ENCODE peak calls at places on chromosomes 2 and 18, in seven cellular contexts. Y, I, O, P, W, E and A are unnamed samples.

GRCh38 chr2:147033046-147033445 is 811.8 kb upstream of the ACVR2A start:
- DNase-seq in I (no peak), O (no peak), W (no peak), P (no peak), Y (no peak), E (peak), A (peak)

GRCh38 chr18:34222396-34223163 is 2.1 kb downstream of the NOL4 start:
- DNase-seq in I (no peak), O (peak), E (peak), P (no peak), Y (peak), W (peak), A (peak)

GRCh38 chr2:127652786-127653357 is 6.9 kb downstream of the GPR17 start:
- DNase-seq in Y (no peak), W (no peak), O (no peak), P (no peak), E (no peak), I (no peak), A (no peak)

GRCh38 chr2:224151680-224152310 is 112.7 kb upstream of the SERPINE2 start:
- DNase-seq in P (no peak), E (no peak), O (no peak), Y (no peak), W (no peak), I (no peak), A (no peak)

GRCh38 chr2:46145017-46145416 is 152.2 kb upstream of the EPAS1 start:
- DNase-seq in W (no peak), I (no peak), E (no peak), P (no peak), O (no peak), Y (no peak), A (no peak)

GRCh38 chr2:121019756-121020155 is 265.2 kb downstream of the TFCP2L1 start:
- DNase-seq in P (no peak), I (no peak), Y (no peak), W (no peak), O (no peak), E (no peak), A (no peak)

GRCh38 chr2:79373359-79374115 is 139.3 kb upstream of the CTNNA2 start:
- DNase-seq in Y (no peak), O (no peak), P (no peak), W (no peak), E (no peak), I (no peak), A (no peak)

GRCh38 chr2:99336780-99337163 is 417 bp upstream of the EIF5B start:
- DNase-seq in Y (no peak), I (no peak), W (no peak), P (peak), O (no peak), E (no peak), A (no peak)

GRCh38 chr2:236768393-236769140 is 198.9 kb downstream of the ACKR3 start:
- DNase-seq in I (no peak), P (no peak), Y (no peak), W (peak), E (no peak), O (no peak), A (peak)

GRCh38 chr2:66698879-66699278 is 264.0 kb downstream of the MEIS1 start:
- DNase-seq in P (no peak), W (no peak), E (no peak), I (no peak), O (no peak), Y (no peak), A (no peak)

GRCh38 chr2:219575566-219576504 is 3.7 kb downstream of the INHA start:
- DNase-seq in O (no peak), Y (no peak), E (no peak), W (no peak), I (no peak), P (no peak), A (no peak)

GRCh38 chr2:104378853-104379374 is 475.0 kb upstream of the POU3F3 start:
- DNase-seq in W (peak), O (no peak), P (peak), E (no peak), Y (no peak), I (no peak), A (no peak)

GRCh38 chr2:227860116-227860724 is 11.2 kb upstream of the DAW1 start:
- DNase-seq in Y (no peak), E (no peak), W (no peak), I (no peak), P (no peak), O (no peak), A (no peak)

GRCh38 chr2:129862668-129863067 is 116.8 kb upstream of the RAB6C start:
- DNase-seq in P (no peak), O (no peak), I (no peak), E (no peak), W (no peak), Y (no peak), A (no peak)

GRCh38 chr2:70143314-70144150 is 47.3 kb downstream of the C2orf42 start:
- DNase-seq in P (peak), O (no peak), E (peak), W (peak), I (no peak), Y (no peak), A (peak)

GRCh38 chr2:230909841-230910545 is 15.0 kb downstream of the GPR55 start:
- DNase-seq in E (no peak), I (no peak), Y (no peak), O (no peak), P (no peak), W (no peak), A (no peak)

GRCh38 chr2:53970095-53970897 is 497 bp downstream of the PSME4 start:
- DNase-seq in W (peak), Y (peak), O (peak), E (peak), P (peak), I (no peak), A (peak)

GRCh38 chr2:8552264-8552913 is 129.5 kb upstream of the ID2 start:
- DNase-seq in O (no peak), E (no peak), I (no peak), P (peak), W (no peak), Y (no peak), A (no peak)

GRCh38 chr18:44392933-44393332 is 287.8 kb upstream of the SETBP1 start:
- DNase-seq in O (no peak), P (no peak), W (no peak), E (no peak), I (no peak), Y (no peak), A (no peak)

GRCh38 chr2:45826889-45827635 is 175.6 kb downstream of the PRKCE start:
- DNase-seq in P (no peak), W (no peak), I (no peak), E (peak), O (peak), Y (no peak), A (peak)

GRCh38 chr2:96924775-96925747 is 55.2 kb upstream of the SEMA4C start:
- DNase-seq in W (no peak), P (no peak), I (peak), O (no peak), Y (no peak), E (no peak), A (no peak)

GRCh38 chr2:207692206-207693065 is 19.0 kb upstream of the CCNYL1 start:
- DNase-seq in Y (no peak), I (peak), P (peak), W (peak), O (peak), E (peak), A (peak)

GRCh38 chr2:85930129-85931124 is 41.6 kb upstream of the ST3GAL5 start:
- DNase-seq in Y (no peak), O (peak), P (no peak), W (no peak), I (no peak), E (no peak), A (peak)

GRCh38 chr2:131043199-131044077 is 49.8 kb downstream of the FAM168B start:
- DNase-seq in P (no peak), I (no peak), E (no peak), Y (no peak), O (no peak), W (no peak), A (no peak)

GRCh38 chr2:154457291-154457690 is 241.2 kb upstream of the KCNJ3 start:
- DNase-seq in W (no peak), E (no peak), O (no peak), P (no peak), I (no peak), Y (no peak), A (peak)

GRCh38 chr18:419542-420175 is 80.8 kb downstream of the COLEC12 start:
- DNase-seq in E (no peak), O (no peak), Y (no peak), W (no peak), P (no peak), I (no peak), A (no peak)

GRCh38 chr2:222268311-222268980 is 30.4 kb downstream of the PAX3 start:
- DNase-seq in Y (no peak), P (no peak), W (no peak), E (peak), O (no peak), I (no peak), A (no peak)

GRCh38 chr2:100756704-100757103 is 63.2 kb upstream of the NPAS2 start:
- DNase-seq in P (no peak), E (peak), W (no peak), Y (no peak), O (no peak), I (no peak), A (no peak)

GRCh38 chr2:29783696-29784095 is 137.7 kb downstream of the ALK start:
- DNase-seq in I (no peak), W (no peak), P (no peak), O (no peak), Y (no peak), E (no peak), A (no peak)

GRCh38 chr2:230762317-230762896 is 49.8 kb downstream of the CAB39 start:
- DNase-seq in Y (no peak), E (peak), O (peak), W (peak), I (peak), P (peak), A (peak)

GRCh38 chr2:237923507-237924163 is 43.2 kb upstream of the UBE2F start:
- DNase-seq in P (peak), O (peak), Y (peak), W (peak), E (peak), I (peak), A (peak)

GRCh38 chr2:26849056-26850001 is 1.4 kb downstream of the DPYSL5 start:
- DNase-seq in O (no peak), E (peak), W (no peak), I (peak), P (no peak), Y (no peak), A (no peak)